ENCODE peak calls at places on chromosomes 16 and 17, in six cellular contexts. F is EL, R is IMR-90, S is ascending aorta, A is HT1080, M is HTR-8/SVneo. T is an unnamed sample.

GRCh38 chr17:59827721-59828477 is 64.8 kb downstream of the TUBD1 start:
- DNase-seq in A (no peak), S (no peak), R (no peak), F (no peak), M (no peak), T (no peak)

GRCh38 chr16:48393843-48394703 is 8.9 kb upstream of the SIAH1 start:
- DNase-seq in R (peak), A (no peak), M (no peak), S (peak), F (peak), T (no peak)

GRCh38 chr16:86025706-86026105 is 126.7 kb downstream of the IRF8 start:
- DNase-seq in R (no peak), F (no peak), A (no peak), S (no peak), M (no peak), T (no peak)

GRCh38 chr17:64580384-64581307 is 73.9 kb downstream of the CEP95 start:
- DNase-seq in A (no peak), M (no peak), S (no peak), R (no peak), F (no peak), T (no peak)

GRCh38 chr17:8928347-8928746 is 37.2 kb downstream of the PIK3R5 start:
- DNase-seq in A (no peak), R (no peak), F (no peak), M (no peak), S (no peak), T (no peak)

GRCh38 chr17:38815576-38816193 is 9.4 kb downstream of the CWC25 start:
- DNase-seq in F (peak), R (peak), M (no peak), A (peak), S (no peak), T (peak)

GRCh38 chr16:19555938-19556778 is 655 bp downstream of the VPS35L start:
- DNase-seq in S (no peak), F (peak), A (peak), R (peak), M (no peak), T (peak)

GRCh38 chr17:29929006-29929543 is 953 bp downstream of the SSH2 start:
- DNase-seq in R (no peak), M (no peak), A (peak), F (peak), S (no peak), T (peak)

GRCh38 chr16:88739139-88739974 is 33.1 kb downstream of the CTU2 start:
- DNase-seq in A (no peak), S (no peak), F (no peak), M (no peak), R (no peak), T (no peak)

GRCh38 chr17:40870136-40870535 is 3.1 kb upstream of the KRT12 start:
- DNase-seq in S (no peak), M (no peak), A (no peak), F (no peak), R (no peak), T (no peak)

T was measured in bronchial epithelial cell.